ENCODE peak calls at places on chromosomes 12 and 14, in eight cellular contexts. Q is progenitor cell of endocrine pancreas, R is NAMALWA, A is PC-3, C is kidney tubule cell, W is ovary, H is HT1080, D is left kidney. K is an unnamed sample.

GRCh38 chr12:120230326-120230973 is 29.5 kb upstream of the RPLP0 start:
- DNase-seq in Q (no peak), C (peak; percentile 97), A (peak; percentile 99), W (peak; percentile 73), R (no peak), D (peak; percentile 90), H (peak; percentile 95), K (peak; percentile 83)

GRCh38 chr14:27026097-27026496 is 428.3 kb upstream of the NOVA1 start:
- DNase-seq in C (peak; percentile 1), W (no peak), D (peak; percentile 5), A (no peak), R (no peak), Q (no peak), H (no peak), K (no peak)

GRCh38 chr12:28611115-28611435 is 420.8 kb downstream of the CCDC91 start:
- DNase-seq in Q (no peak), R (no peak), C (peak; percentile 56), D (no peak), W (no peak), A (peak; percentile 91), H (peak; percentile 69), K (peak; percentile 78)

GRCh38 chr14:102375126-102375525 is 12.4 kb downstream of the TECPR2 start:
- DNase-seq in W (no peak), A (no peak), C (no peak), Q (no peak), H (no peak), D (no peak), R (no peak), K (no peak)

GRCh38 chr14:91063119-91063518 is 2.7 kb upstream of the RPS6KA5 start:
- DNase-seq in D (no peak), A (peak; percentile 18), Q (no peak), H (peak; percentile 69), W (no peak), R (peak; percentile 78), C (peak; percentile 53), K (peak; percentile 30)

GRCh38 chr14:96189288-96189711 is 15.3 kb upstream of the BDKRB2 start:
- DNase-seq in C (peak; percentile 13), D (no peak), R (no peak), A (no peak), W (no peak), H (peak; percentile 44), Q (no peak), K (no peak)

GRCh38 chr14:39322807-39323206 is 89.1 kb downstream of the MIA2 start:
- DNase-seq in D (no peak), C (no peak), W (no peak), R (no peak), Q (no peak), A (no peak), H (no peak), K (no peak)

GRCh38 chr12:79016181-79016580 is 151.6 kb downstream of the SYT1 start:
- DNase-seq in W (no peak), R (no peak), C (no peak), A (no peak), Q (no peak), H (no peak), D (peak; percentile 36), K (no peak)

GRCh38 chr12:111715242-111715641 is 29.4 kb downstream of the ACAD10 start:
- DNase-seq in Q (no peak), W (no peak), R (no peak), C (no peak), D (no peak), A (no peak), H (no peak), K (no peak)

GRCh38 chr14:43005807-43006206 is 1399.1 kb downstream of the LRFN5 start:
- DNase-seq in A (peak; percentile 48), Q (no peak), D (no peak), C (no peak), R (no peak), H (no peak), W (no peak), K (peak; percentile 8)

K was measured in epithelial cell of esophagus.